ENCODE peak calls at places on chromosomes 12 and 14, in seven cellular contexts. Y, G, X, N, Q, R and A are unnamed samples.

GRCh38 chr12:50132505-50133135 is 20.6 kb downstream of the COX14 start:
- DNase-seq in R (no peak), X (peak; percentile 82), N (no peak), Q (no peak), G (no peak), Y (no peak), A (no peak)

GRCh38 chr14:51870620-51871019 is 10.2 kb downstream of the GNG2 start:
- DNase-seq in Q (no peak), R (no peak), N (no peak), Y (no peak), G (no peak), X (no peak), A (no peak)

GRCh38 chr12:12606793-12607589 is 4.7 kb upstream of the CREBL2 start:
- DNase-seq in N (no peak), Q (no peak), X (no peak), R (no peak), Y (no peak), G (no peak), A (no peak)

GRCh38 chr12:27456618-27457017 is 10.1 kb downstream of the SMCO2 start:
- DNase-seq in N (no peak), X (peak; percentile 9), Y (no peak), Q (no peak), R (no peak), G (no peak), A (no peak)

GRCh38 chr14:20697273-20698017 is 8.9 kb downstream of the ANG start:
- DNase-seq in Q (no peak), X (peak; percentile 77), N (peak; percentile 68), Y (no peak), R (peak; percentile 35), G (peak; percentile 67), A (no peak)

GRCh38 chr14:68842298-68842697 is 49.4 kb upstream of the ZFP36L1 start:
- DNase-seq in N (no peak), Y (no peak), G (no peak), Q (peak; percentile 87), R (no peak), X (no peak), A (no peak)

GRCh38 chr12:91432079-91432478 is 249.5 kb upstream of the DCN start:
- DNase-seq in R (no peak), Y (no peak), Q (no peak), X (peak; percentile 54), N (no peak), G (no peak), A (no peak)

GRCh38 chr12:132143328-132144071 is 619 bp downstream of the DDX51 start:
- DNase-seq in X (peak; percentile 35), Q (peak; percentile 11), R (no peak), G (no peak), Y (no peak), N (no peak), A (no peak)

GRCh38 chr12:26937443-26937862 is 328 bp downstream of the INTS13 start:
- DNase-seq in N (no peak), X (no peak), Q (no peak), R (no peak), Y (no peak), G (no peak), A (no peak)

DNA sequence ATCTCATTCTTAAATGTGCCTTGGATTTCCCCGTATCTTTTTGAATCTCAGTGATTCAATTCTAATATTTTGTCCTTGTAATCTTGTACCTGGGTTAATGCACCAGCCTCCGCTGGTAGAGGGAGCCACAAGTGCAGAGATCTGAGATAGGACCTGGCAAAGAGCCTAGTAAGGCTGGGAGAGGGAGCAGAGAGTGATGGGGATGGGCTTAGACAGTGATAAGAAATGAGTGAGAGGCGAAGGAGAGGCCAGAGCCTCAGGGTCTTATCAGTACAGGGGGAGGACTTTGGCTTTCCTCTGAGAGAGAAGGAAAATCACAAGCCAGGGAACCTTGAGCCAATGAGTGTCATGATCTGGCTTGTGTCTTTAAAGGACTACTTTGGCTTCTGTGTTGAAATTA is 30.5 kb upstream of the LMNTD1 start:
- DNase-seq in N (peak; percentile 22), R (peak; percentile 42), X (peak; percentile 32), Q (no peak), G (no peak), Y (no peak), A (no peak)
- TF ChIP-seq CTCF in N (no peak), R (no peak), X (peak; percentile 61), Q (no peak), G (no peak), Y (no peak), A (no peak)

DNA sequence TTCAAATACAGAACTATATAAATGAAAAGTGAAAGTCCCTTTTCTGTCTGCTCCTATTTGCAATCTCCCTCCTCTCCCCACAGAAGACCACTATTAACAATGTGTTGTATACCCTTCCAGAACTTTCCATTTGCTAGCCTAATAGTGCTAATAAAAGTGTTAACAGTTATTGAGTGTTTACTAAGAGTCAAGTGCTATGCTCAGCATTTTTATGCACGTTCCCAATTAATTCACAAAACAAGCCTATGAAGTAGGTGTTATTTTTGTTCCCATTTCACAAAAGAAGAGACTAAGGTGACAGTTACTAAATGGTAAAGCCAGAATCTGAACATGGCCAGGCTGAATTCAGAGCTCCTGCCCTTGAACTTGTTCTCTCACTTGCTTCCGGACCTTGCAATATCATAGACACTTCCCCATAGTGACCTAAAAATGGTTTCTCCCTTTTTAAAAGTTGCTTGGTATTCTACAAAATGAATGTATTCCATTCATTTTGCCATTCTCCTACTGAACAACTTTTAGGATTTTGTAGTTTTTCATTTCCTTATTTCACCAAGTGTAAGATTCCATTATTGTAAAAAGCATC is 1.6 kb upstream of the PRKAB1 start:
- DNase-seq in G (no peak), X (no peak), R (no peak), Q (no peak), N (no peak), Y (no peak), A (no peak)
- H3K4me3 ChIP-seq in G (no peak overlapping the region), X (no peak overlapping the region), R (no peak overlapping the region), Q (no peak overlapping the region), N (no peak overlapping the region), Y (no peak overlapping the region), A (no peak overlapping the region)

DNA sequence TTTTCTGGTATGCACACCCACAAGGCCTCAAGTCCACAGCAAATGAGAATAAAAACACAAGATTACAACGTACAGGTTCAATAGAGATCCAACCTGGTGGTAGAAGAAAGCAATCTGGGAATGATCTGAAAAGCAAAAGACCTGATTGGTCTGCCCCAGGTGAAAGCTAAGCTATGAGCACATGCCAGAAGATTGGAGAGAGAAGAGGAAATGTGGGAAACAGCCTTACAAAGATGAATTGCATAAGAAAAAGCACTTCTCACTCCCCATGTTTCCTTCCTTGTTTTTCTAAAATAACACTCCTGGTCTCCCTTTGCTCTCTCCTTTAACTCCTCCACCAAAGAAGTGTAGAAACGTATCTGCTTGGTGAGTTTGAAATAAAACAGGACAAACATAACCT is 77.3 kb upstream of the ANO6 start:
- DNase-seq in N (no peak), Q (no peak), Y (no peak), X (no peak), R (no peak), G (no peak), A (no peak)
- TF ChIP-seq CTCF in N (no peak), Q (no peak), Y (no peak), X (no peak), R (no peak), G (no peak), A (no peak)

DNA sequence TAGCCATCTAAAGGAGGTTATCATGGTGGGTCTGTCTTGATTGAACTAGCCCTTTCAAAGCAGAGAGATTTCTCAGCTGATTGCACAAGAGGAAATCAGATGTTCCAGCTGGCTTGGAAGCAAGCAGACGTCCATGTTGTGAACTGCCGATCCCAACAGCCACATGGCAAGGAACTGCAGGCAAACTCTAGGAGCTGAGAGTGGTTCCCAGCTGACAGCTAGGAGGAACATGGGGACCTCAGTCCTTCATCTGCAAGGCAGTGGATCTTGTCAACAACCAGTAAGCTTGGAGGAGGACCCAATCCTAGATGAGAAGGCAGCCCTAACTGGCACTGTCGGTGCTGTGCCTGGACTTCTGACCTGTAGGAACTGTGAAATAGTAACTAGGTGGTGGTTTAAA is 7.7 kb downstream of the ACVR1B start:
- DNase-seq in Y (no peak), G (no peak), X (no peak), N (peak; percentile 57), Q (peak; percentile 43), R (no peak), A (peak; percentile 40)
- H3K4me3 ChIP-seq in Y (peak overlapping the region; percentile 5), G (no peak overlapping the region), X (no peak overlapping the region), N (no peak overlapping the region), Q (no peak overlapping the region), R (no peak overlapping the region), A (no peak overlapping the region)

DNA sequence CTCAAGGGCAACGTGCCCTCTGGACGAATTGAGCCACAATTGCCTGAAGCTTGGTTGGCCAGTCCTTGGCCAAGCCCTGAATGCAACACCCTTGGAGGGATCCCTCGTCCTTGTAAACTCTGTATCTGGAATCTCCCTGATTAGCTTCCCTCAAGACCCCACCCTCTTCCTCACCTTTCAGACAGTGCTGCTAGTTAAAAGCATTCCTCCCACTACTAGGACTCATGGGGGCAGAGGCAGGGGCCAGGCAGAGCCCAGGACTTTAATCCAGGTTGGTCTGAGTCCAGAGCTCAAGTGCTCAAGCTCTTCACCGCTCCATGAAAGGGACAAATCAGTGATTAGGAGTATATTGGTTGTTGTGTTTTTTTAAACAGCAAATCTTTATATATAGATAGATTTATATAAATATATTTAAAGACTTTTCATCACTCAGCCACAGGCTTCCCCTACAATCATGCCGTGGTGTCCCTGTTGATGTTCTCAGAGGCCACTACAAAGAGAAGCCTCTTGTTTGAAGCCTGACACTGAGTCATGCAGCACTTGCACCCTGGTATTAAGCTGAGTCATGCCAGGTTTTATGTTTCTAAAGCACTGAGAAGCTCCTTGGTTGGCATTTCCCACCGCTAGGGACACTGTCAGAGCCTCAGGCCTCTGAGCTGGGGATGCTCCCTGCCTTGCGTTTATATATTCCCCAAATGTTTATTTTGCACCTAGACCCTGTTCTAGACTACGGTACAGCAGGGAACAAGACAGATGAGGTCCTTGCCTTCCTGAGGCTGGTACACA is 53.8 kb upstream of the GSC start:
- DNase-seq in X (peak; percentile 15), G (peak; percentile 31), R (no peak), Y (no peak), N (no peak), Q (no peak), A (no peak)
- TF ChIP-seq CTCF in X (no peak), G (no peak), R (no peak), Y (no peak), N (no peak), Q (no peak), A (no peak)

DNA sequence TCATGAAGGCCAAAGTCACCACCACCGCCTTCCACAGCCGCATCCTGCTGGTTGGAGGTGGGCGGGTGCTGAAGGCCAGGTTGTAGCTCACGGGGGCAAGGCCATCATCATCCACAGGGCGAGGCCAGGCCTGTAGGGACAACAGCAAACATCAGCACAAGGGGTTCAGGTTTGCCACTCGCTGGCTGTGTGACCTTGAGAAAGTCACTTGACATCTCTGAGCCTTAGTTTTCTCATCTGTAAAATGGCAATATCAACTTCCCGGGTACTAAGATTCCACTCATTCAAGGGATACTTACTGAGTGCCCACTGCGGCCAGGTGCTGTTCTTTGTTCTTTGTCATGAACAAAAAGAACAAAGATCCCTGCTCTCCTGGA is 6.1 kb downstream of the ABCB9 start:
- DNase-seq in X (no peak), G (no peak), Y (no peak), Q (no peak), R (no peak), N (no peak), A (no peak)
- H3K4me3 ChIP-seq in X (no peak overlapping the region), G (no peak overlapping the region), Y (no peak overlapping the region), Q (no peak overlapping the region), R (no peak overlapping the region), N (no peak overlapping the region), A (no peak overlapping the region)

GRCh38 chr12:103627189-103627855 is 40.2 kb downstream of the STAB2 start:
- DNase-seq in N (no peak), X (no peak), Y (no peak), Q (no peak), G (no peak), R (no peak), A (no peak)

GRCh38 chr12:103623716-103624115 is 36.6 kb downstream of the STAB2 start:
- DNase-seq in R (no peak), G (no peak), Q (no peak), N (no peak), Y (no peak), X (no peak), A (no peak)

GRCh38 chr12:103626498-103626897 is 39.4 kb downstream of the STAB2 start:
- DNase-seq in R (no peak), G (peak; percentile 67), N (peak; percentile 73), X (peak; percentile 48), Y (no peak), Q (peak; percentile 26), A (no peak)
- TF ChIP-seq CTCF in R (no peak), G (peak; percentile 78), N (peak; percentile 46), X (peak; percentile 66), Y (no peak), Q (no peak), A (no peak)